ENCODE peak calls at places on chromosomes 7 and 10, in five cellular contexts. B is frontal cortex, Y is GF-D8, W is RPMI7951, X is heart right ventricle. G is an unnamed sample.

GRCh38 chr7:19321925-19322470 is 176.8 kb upstream of the FERD3L start:
- DNase-seq in Y (no peak), X (no peak), B (no peak), W (no peak), G (no peak)

GRCh38 chr7:134435161-134435920 is 23.6 kb downstream of the AKR1B1 start:
- DNase-seq in X (no peak), Y (no peak), B (no peak), W (peak), G (no peak)

GRCh38 chr10:68955414-68955785 is 570 bp upstream of the DDX21 start:
- DNase-seq in X (no peak), W (no peak), B (no peak), Y (peak), G (no peak)

GRCh38 chr10:49446031-49446430 is 50.1 kb upstream of the DRGX start:
- DNase-seq in B (no peak), Y (no peak), W (peak), X (no peak), G (no peak)

GRCh38 chr7:141490474-141490873 is 60.7 kb upstream of the AGK start:
- DNase-seq in B (no peak), X (no peak), W (no peak), Y (no peak), G (no peak)

GRCh38 chr7:77903597-77903996 is 105.0 kb downstream of the PHTF2 start:
- DNase-seq in X (no peak), Y (no peak), B (no peak), W (peak), G (no peak)

GRCh38 chr7:1240917-1241509 is 8.3 kb downstream of the UNCX start:
- DNase-seq in X (no peak), B (no peak), Y (no peak), W (no peak), G (no peak)

GRCh38 chr10:131747791-131748190 is 153.0 kb upstream of the PPP2R2D start:
- DNase-seq in W (no peak), Y (no peak), B (no peak), X (no peak), G (no peak)